ENCODE peak calls at places on chromosomes 12 and 14, in six cellular contexts. U is aorta, I is cardiac muscle cell, L is H1, M is SK-N-SH, B is uterus. H is an unnamed sample. For H3K4me1, the result is how much of the 10 kb centered on the place peaks cover.

GRCh38 chr12:110107369-110108281 is 16.5 kb upstream of the IFT81 start:
- DNase-seq in M (no peak), U (peak), L (no peak), I (peak), B (peak), H (no peak)

GRCh38 chr12:23954332-23954731 is 4.9 kb upstream of the SOX5 start:
- DNase-seq in U (no peak), B (no peak), I (peak), L (no peak), M (no peak), H (no peak)

GRCh38 chr12:128802756-128803155 is 21.0 kb downstream of the SLC15A4 start:
- DNase-seq in I (no peak), U (no peak), B (no peak), M (no peak), L (no peak), H (no peak)

GRCh38 chr14:100294213-100294962 is 11.9 kb downstream of the SLC25A29 start:
- DNase-seq in B (peak), U (peak), L (no peak), I (peak), M (no peak), H (no peak)

GRCh38 chr12:59491877-59492276 is 104.0 kb upstream of the SLC16A7 start:
- DNase-seq in M (no peak), I (no peak), B (no peak), L (no peak), U (no peak), H (no peak)

GRCh38 chr12:5043589-5044419 is at the start of gene KCNA5:
- DNase-seq in M (peak), L (peak), B (peak), U (peak), I (peak), H (no peak)

GRCh38 chr14:104658325-104658712 is 31.1 kb upstream of the INF2 start:
- DNase-seq in B (no peak), I (no peak), M (peak), L (no peak), U (no peak), H (no peak)

GRCh38 chr14:36167431-36167830 is 9.1 kb downstream of the PTCSC3 start:
- DNase-seq in M (no peak), I (no peak), B (no peak), L (no peak), U (no peak), H (no peak)

GRCh38 chr12:93403988-93404803 is 26.5 kb downstream of the NUDT4 start:
- DNase-seq in U (no peak), I (peak), L (no peak), B (no peak), M (no peak), H (no peak)

GRCh38 chr14:78018283-78018682 is 151.9 kb upstream of the NRXN3 start:
- DNase-seq in M (no peak), L (no peak), U (no peak), I (no peak), B (no peak), H (no peak)

GRCh38 chr12:57529831-57530230 is 7.2 kb downstream of the MBD6 start:
- DNase-seq in U (no peak), M (no peak), I (peak), L (no peak), B (no peak), H (no peak)

GRCh38 chr14:99939421-99939820 is 125.8 kb upstream of the EVL start:
- DNase-seq in M (no peak), L (no peak), I (no peak), B (no peak), U (no peak), H (no peak)

GRCh38 chr14:85572845-85573244 is 42.9 kb downstream of the FLRT2 start:
- DNase-seq in B (no peak), I (peak), U (no peak), M (no peak), L (no peak), H (no peak)

GRCh38 chr14:29282169-29282568 is 515.6 kb downstream of the FOXG1 start:
- DNase-seq in I (no peak), M (no peak), U (no peak), B (no peak), L (no peak), H (no peak)

GRCh38 chr12:17652436-17652835 is 437.6 kb downstream of the RERGL start:
- DNase-seq in M (no peak), U (no peak), I (no peak), L (no peak), B (no peak), H (no peak)

GRCh38 chr12:6914246-6914947 is at the start of gene ENO2:
- DNase-seq in M (peak), B (peak), U (peak), I (peak), L (no peak), H (peak)

GRCh38 chr12:49086116-49086515 is 8.5 kb downstream of the DHH start:
- DNase-seq in U (no peak), L (no peak), M (no peak), I (peak), B (no peak), H (no peak)

GRCh38 chr12:48442191-48442828 is 30.0 kb upstream of the ANP32D start:
- DNase-seq in L (no peak), I (no peak), M (peak), U (no peak), B (no peak), H (no peak)

DNA sequence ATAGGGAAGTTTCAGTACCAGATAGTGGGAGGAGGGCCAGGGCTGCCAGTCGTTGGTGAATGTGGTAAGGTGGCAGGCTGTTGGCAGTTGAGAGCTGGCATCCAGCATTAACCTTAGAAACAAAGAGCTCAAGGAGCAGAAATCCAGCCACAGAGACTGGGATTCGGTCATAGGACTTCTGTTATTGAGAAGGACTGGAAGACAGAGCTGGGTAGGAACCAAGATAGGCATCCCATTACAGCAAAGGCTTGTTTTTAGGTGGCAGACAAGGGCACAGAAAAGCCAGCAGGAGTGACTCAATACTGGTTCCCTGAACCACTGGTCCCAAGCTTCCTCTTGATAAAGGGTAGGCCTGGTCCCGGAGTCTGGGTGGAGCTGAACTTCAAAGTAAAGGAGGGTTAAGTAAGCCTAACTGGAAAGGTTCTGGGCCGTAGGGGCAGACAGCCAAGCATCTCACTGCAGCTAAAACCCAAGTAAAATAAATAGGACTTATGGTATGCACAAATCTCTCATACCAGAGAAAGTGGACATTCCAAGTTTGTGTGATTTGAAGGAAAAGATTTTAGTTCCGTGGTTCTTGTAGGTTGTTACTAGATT is 147.9 kb downstream of the ETV6 start:
- DNase-seq in L (no peak), B (no peak), U (peak), M (no peak), I (peak), H (no peak)
- H3K4me1 ChIP-seq in L (under half), B (under half), U (under half), M (half or more), I (half or more), H (under half)

DNA sequence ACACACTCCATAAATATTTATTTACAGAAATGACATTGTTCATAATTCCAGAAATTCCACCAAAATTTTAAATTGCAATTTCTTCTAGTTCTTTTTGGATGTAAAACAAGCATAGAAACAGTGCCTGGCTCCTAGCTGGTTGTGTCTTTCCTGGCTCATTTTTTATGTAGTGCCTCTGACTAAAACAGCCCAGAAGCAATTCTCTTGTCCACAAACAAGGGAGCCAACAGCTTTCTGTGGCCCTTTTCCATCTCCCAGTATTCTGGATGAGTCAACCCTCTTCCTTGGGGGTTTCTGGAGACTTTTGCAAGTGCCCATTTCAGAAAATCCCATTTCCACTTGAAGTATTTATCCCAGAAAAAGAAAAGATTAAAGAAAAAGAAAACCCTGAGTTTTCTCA is 141.4 kb downstream of the PHLDA1 start:
- DNase-seq in U (no peak), I (no peak), B (no peak), M (no peak), L (no peak), H (no peak)
- H3K27ac ChIP-seq in U (no peak), I (no peak), B (no peak), M (no peak), L (no peak), H (no peak)

GRCh38 chr14:68922886-68923285 is 56.2 kb downstream of the ACTN1 start:
- DNase-seq in U (no peak), I (no peak), B (no peak), L (no peak), M (no peak), H (no peak)

GRCh38 chr14:68926236-68926635 is 52.9 kb downstream of the ACTN1 start:
- DNase-seq in U (no peak), B (no peak), I (no peak), L (no peak), M (no peak), H (no peak)

GRCh38 chr14:68924392-68925158 is 54.5 kb downstream of the ACTN1 start:
- DNase-seq in M (no peak), I (no peak), U (peak), L (peak), B (no peak), H (no peak)

GRCh38 chr14:68927089-68927488 is 52.0 kb downstream of the ACTN1 start:
- DNase-seq in B (no peak), L (no peak), M (no peak), U (no peak), I (no peak), H (no peak)

GRCh38 chr14:68925373-68925772 is 53.7 kb downstream of the ACTN1 start:
- DNase-seq in M (no peak), B (no peak), L (no peak), U (no peak), I (no peak), H (no peak)
- H3K4me3 ChIP-seq in M (no peak), B (no peak), L (no peak), U (no peak), I (no peak), H (no peak)

GRCh38 chr12:118256352-118256751 is 116.4 kb downstream of the TAOK3 start:
- DNase-seq in U (no peak), L (no peak), M (no peak), I (no peak), B (no peak), H (no peak)
- H3K4me1 ChIP-seq in U (under half), L (under half), M (under half), I (under half), B (under half), H (under half)

GRCh38 chr12:119005085-119005484 is 23.7 kb downstream of the SRRM4 start:
- DNase-seq in L (no peak), B (no peak), M (no peak), I (no peak), U (no peak), H (no peak)
- H3K27ac ChIP-seq in L (no peak), B (no peak), M (peak), I (no peak), U (no peak), H (no peak)

DNA sequence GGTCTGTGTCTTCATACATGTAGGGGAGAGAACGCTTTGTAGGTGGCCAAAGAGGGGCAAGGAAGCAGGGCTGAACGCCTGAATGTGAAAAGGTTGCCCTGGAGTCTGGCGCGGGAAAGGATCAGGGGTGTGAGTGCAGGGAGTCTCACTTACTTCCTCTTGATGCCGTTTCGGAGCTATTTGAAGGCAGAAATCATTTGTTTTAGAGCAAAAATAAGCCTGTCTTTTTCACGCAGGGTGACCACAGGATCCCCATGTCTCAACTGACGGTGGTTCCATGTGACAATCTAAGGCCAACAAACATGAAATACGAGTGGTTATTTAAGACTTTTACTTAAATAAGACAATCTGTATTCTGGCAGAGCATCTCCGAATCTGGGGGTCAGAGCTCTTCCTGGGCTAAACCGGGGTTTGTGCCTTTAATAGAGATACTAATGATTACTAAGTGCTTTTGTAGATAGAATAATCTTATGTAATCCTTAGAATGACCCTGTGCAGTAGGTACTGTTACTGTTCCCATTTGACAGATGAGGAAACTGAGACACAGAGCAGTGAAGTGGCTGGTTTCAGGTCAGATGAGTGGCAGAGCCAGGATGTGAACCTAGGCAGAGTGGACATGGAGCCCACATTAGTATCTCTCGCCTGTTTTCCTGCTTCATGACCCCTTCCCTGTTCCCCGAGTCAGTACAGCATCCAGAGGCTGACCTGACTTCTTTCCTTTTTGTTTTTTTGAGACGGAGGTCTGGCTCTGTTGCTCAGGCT is 1.9 kb downstream of the BRI3BP start:
- DNase-seq in I (no peak), M (no peak), B (no peak), U (no peak), L (no peak), H (peak)
- H3K4me3 ChIP-seq in I (no peak), M (peak), B (no peak), U (no peak), L (peak), H (no peak)